ENCODE peak calls at places on chromosome 16, in five cellular contexts. One of them, this sample, is unnamed.

GRCh38 chr16:62225675-62226074 is 189.4 kb upstream of the CDH8 start:
- DNase-seq in NCI-H1105 treated with DMSO at 0.1 percent for 48 hours: peak
- DNase-seq in activated naive CD8-positive, alpha-beta T cell treated with anti-CD3 and anti-CD28 coated beads for 36 hours: peak
- DNase-seq in OCI-LY7: peak
- DNase-seq in EH: no peak
- DNase-seq in this sample: peak

GRCh38 chr16:70159355-70160348 is 13.9 kb upstream of the CLEC18C start:
- DNase-seq in EH: peak
- DNase-seq in activated naive CD8-positive, alpha-beta T cell treated with anti-CD3 and anti-CD28 coated beads for 36 hours: no peak
- DNase-seq in OCI-LY7: no peak
- DNase-seq in NCI-H1105 treated with DMSO at 0.1 percent for 48 hours: no peak
- DNase-seq in this sample: no peak

GRCh38 chr16:28623172-28623711 is 13.4 kb upstream of the SULT1A1 start:
- DNase-seq in NCI-H1105 treated with DMSO at 0.1 percent for 48 hours: peak
- DNase-seq in EH: no peak
- DNase-seq in OCI-LY7: peak
- DNase-seq in activated naive CD8-positive, alpha-beta T cell treated with anti-CD3 and anti-CD28 coated beads for 36 hours: peak
- DNase-seq in this sample: peak

GRCh38 chr16:86025706-86026105 is 126.7 kb downstream of the IRF8 start:
- DNase-seq in activated naive CD8-positive, alpha-beta T cell treated with anti-CD3 and anti-CD28 coated beads for 36 hours: no peak
- DNase-seq in OCI-LY7: no peak
- DNase-seq in NCI-H1105 treated with DMSO at 0.1 percent for 48 hours: no peak
- DNase-seq in EH: no peak
- DNase-seq in this sample: no peak

GRCh38 chr16:19804538-19805323 is 79.9 kb downstream of the GPRC5B start:
- DNase-seq in NCI-H1105 treated with DMSO at 0.1 percent for 48 hours: peak
- DNase-seq in activated naive CD8-positive, alpha-beta T cell treated with anti-CD3 and anti-CD28 coated beads for 36 hours: peak
- DNase-seq in OCI-LY7: peak
- DNase-seq in EH: no peak
- DNase-seq in this sample: peak

GRCh38 chr16:21652451-21652850 is at the start of gene IGSF6:
- DNase-seq in activated naive CD8-positive, alpha-beta T cell treated with anti-CD3 and anti-CD28 coated beads for 36 hours: no peak
- DNase-seq in OCI-LY7: no peak
- DNase-seq in EH: no peak
- DNase-seq in NCI-H1105 treated with DMSO at 0.1 percent for 48 hours: no peak
- DNase-seq in this sample: no peak

GRCh38 chr16:85541181-85541580 is 71.9 kb upstream of the GSE1 start:
- DNase-seq in OCI-LY7: no peak
- DNase-seq in EH: no peak
- DNase-seq in NCI-H1105 treated with DMSO at 0.1 percent for 48 hours: no peak
- DNase-seq in activated naive CD8-positive, alpha-beta T cell treated with anti-CD3 and anti-CD28 coated beads for 36 hours: no peak
- DNase-seq in this sample: no peak

GRCh38 chr16:17459903-17460521 is 10.7 kb downstream of the XYLT1 start:
- DNase-seq in NCI-H1105 treated with DMSO at 0.1 percent for 48 hours: no peak
- DNase-seq in OCI-LY7: peak
- DNase-seq in EH: peak
- DNase-seq in activated naive CD8-positive, alpha-beta T cell treated with anti-CD3 and anti-CD28 coated beads for 36 hours: no peak
- DNase-seq in this sample: no peak

GRCh38 chr16:65754799-65755691 is 611.4 kb upstream of the CDH5 start:
- DNase-seq in NCI-H1105 treated with DMSO at 0.1 percent for 48 hours: no peak
- DNase-seq in activated naive CD8-positive, alpha-beta T cell treated with anti-CD3 and anti-CD28 coated beads for 36 hours: no peak
- DNase-seq in OCI-LY7: no peak
- DNase-seq in EH: peak
- DNase-seq in this sample: no peak